ENCODE peak calls at places on chromosome 9, in nine cellular contexts. F is A673, I is HepG2, L is testis, E is uterus, S is PC-9, T is aorta, Y is adrenal gland, B is upper lobe of right lung. K is an unnamed sample.
A peak's percentile ranks its signal among the peaks of the same experiment; 100 is the strongest.

GRCh38 chr9:4303002-4303401 is 3.1 kb upstream of the GLIS3 start:
- DNase-seq in F (peak; percentile 12), I (no peak), L (no peak), E (no peak), S (no peak), T (no peak), Y (no peak), B (no peak), K (no peak)

GRCh38 chr9:93287189-93287552 is 103.2 kb downstream of the WNK2 start:
- DNase-seq in F (no peak), I (no peak), L (no peak), E (no peak), S (no peak), T (no peak), Y (no peak), B (no peak), K (no peak)

GRCh38 chr9:113446323-113446740 is 17.2 kb upstream of the RGS3 start:
- DNase-seq in F (peak; percentile 65), I (peak; percentile 47), L (peak; percentile 41), E (no peak), S (no peak), T (no peak), Y (peak; percentile 10), B (no peak), K (no peak)

GRCh38 chr9:36862206-36863145 is 171.6 kb downstream of the PAX5 start:
- DNase-seq in F (peak; percentile 58), I (peak; percentile 46), L (peak; percentile 65), E (no peak), S (peak; percentile 33), T (peak; percentile 73), Y (peak; percentile 36), B (no peak), K (no peak)

GRCh38 chr9:95313010-95313498 is 4.5 kb downstream of the FANCC start:
- DNase-seq in F (peak; percentile 87), I (peak; percentile 75), L (peak; percentile 78), E (peak; percentile 18), S (peak; percentile 81), T (peak; percentile 84), Y (peak; percentile 62), B (peak; percentile 89), K (peak; percentile 65)

GRCh38 chr9:76216161-76216649 is 178.0 kb downstream of the RFK start:
- DNase-seq in F (no peak), I (no peak), L (no peak), E (no peak), S (no peak), T (no peak), Y (no peak), B (no peak), K (no peak)

GRCh38 chr9:8564960-8565359 is 765.4 kb upstream of the DMAC1 start:
- DNase-seq in F (no peak), I (no peak), L (no peak), E (no peak), S (no peak), T (no peak), Y (no peak), B (no peak), K (no peak)

GRCh38 chr9:130467371-130467770 is 22.6 kb downstream of the ASS1 start:
- DNase-seq in F (no peak), I (no peak), L (no peak), E (no peak), S (no peak), T (no peak), Y (no peak), B (no peak), K (no peak)

GRCh38 chr9:84694248-84694647 is 24.7 kb downstream of the NTRK2 start:
- DNase-seq in F (no peak), I (no peak), L (no peak), E (no peak), S (no peak), T (no peak), Y (no peak), B (no peak), K (no peak)

GRCh38 chr9:132717326-132717945 is 47.2 kb downstream of the GTF3C4 start:
- DNase-seq in F (no peak), I (no peak), L (no peak), E (no peak), S (no peak), T (no peak), Y (no peak), B (peak; percentile 41), K (no peak)

GRCh38 chr9:3467593-3468219 is 58.1 kb downstream of the RFX3 start:
- DNase-seq in F (peak; percentile 81), I (peak; percentile 63), L (peak; percentile 84), E (no peak), S (peak; percentile 19), T (no peak), Y (peak; percentile 72), B (no peak), K (peak; percentile 54)

GRCh38 chr9:20119566-20119965 is 330.7 kb upstream of the SLC24A2 start:
- DNase-seq in F (no peak), I (no peak), L (no peak), E (no peak), S (no peak), T (no peak), Y (no peak), B (no peak), K (no peak)

GRCh38 chr9:71268871-71269640 is 147.6 kb upstream of the TRPM3 start:
- DNase-seq in F (no peak), I (no peak), L (no peak), E (no peak), S (no peak), T (no peak), Y (no peak), B (no peak), K (no peak)

GRCh38 chr9:33025572-33026347 is 687 bp downstream of the DNAJA1 start:
- DNase-seq in F (peak; percentile 61), I (peak; percentile 73), L (peak; percentile 78), E (peak; percentile 57), S (peak; percentile 50), T (peak; percentile 84), Y (peak; percentile 73), B (peak; percentile 80), K (peak; percentile 73)

GRCh38 chr9:81868145-81868544 is 60.1 kb upstream of the SPATA31D4 start:
- DNase-seq in F (no peak), I (no peak), L (no peak), E (no peak), S (no peak), T (no peak), Y (no peak), B (no peak), K (no peak)

GRCh38 chr9:136438548-136438908 is 1.1 kb downstream of the INPP5E start:
- DNase-seq in F (no peak), I (no peak), L (peak; percentile 25), E (no peak), S (no peak), T (no peak), Y (no peak), B (no peak), K (no peak)

GRCh38 chr9:120770923-120771322 is 22.3 kb downstream of the FBXW2 start:
- DNase-seq in F (no peak), I (no peak), L (no peak), E (no peak), S (no peak), T (no peak), Y (no peak), B (no peak), K (no peak)

GRCh38 chr9:77402286-77402685 is 225.0 kb downstream of the VPS13A start:
- DNase-seq in F (no peak), I (no peak), L (no peak), E (no peak), S (no peak), T (no peak), Y (no peak), B (no peak), K (no peak)
- H3K4me3 ChIP-seq in F (no peak overlapping the region), I (no peak overlapping the region), L (no peak overlapping the region), E (no peak overlapping the region), S (no peak overlapping the region), T (no peak overlapping the region), Y (no peak overlapping the region), B (no peak overlapping the region), K (no peak overlapping the region)

GRCh38 chr9:91188719-91189590 is 172.8 kb downstream of the AUH start:
- DNase-seq in F (no peak), I (no peak), L (no peak), E (no peak), S (no peak), T (no peak), Y (no peak), B (no peak), K (no peak)
- H3K9me3 ChIP-seq in F (no peaks in the 10 kb centered on the region), I (no peaks in the 10 kb centered on the region), L (no peaks in the 10 kb centered on the region), E (no peaks in the 10 kb centered on the region), S (peaks cover 6% of the 10 kb centered on the region), T (no peaks in the 10 kb centered on the region), Y (no peaks in the 10 kb centered on the region), B (no peaks in the 10 kb centered on the region), K (peaks cover 3% of the 10 kb centered on the region)

GRCh38 chr9:13744233-13744954 is 464.9 kb upstream of the MPDZ start:
- DNase-seq in F (no peak), I (no peak), L (no peak), E (no peak), S (no peak), T (no peak), Y (no peak), B (no peak), K (no peak)
- H3K36me3 ChIP-seq in F (no peaks in the 10 kb centered on the region), I (no peaks in the 10 kb centered on the region), L (no peaks in the 10 kb centered on the region), E (no peaks in the 10 kb centered on the region), S (no peaks in the 10 kb centered on the region), T (no peaks in the 10 kb centered on the region), Y (no peaks in the 10 kb centered on the region), B (no peaks in the 10 kb centered on the region), K (no peaks in the 10 kb centered on the region)

GRCh38 chr9:68897557-68898145 is 116.3 kb downstream of the PRKACG start:
- DNase-seq in F (no peak), I (no peak), L (no peak), E (no peak), S (no peak), T (no peak), Y (no peak), B (no peak), K (no peak)

GRCh38 chr9:68894502-68894901 is 119.4 kb downstream of the PRKACG start:
- DNase-seq in F (no peak), I (no peak), L (no peak), E (no peak), S (no peak), T (no peak), Y (peak; percentile 29), B (no peak), K (no peak)

GRCh38 chr9:68895741-68896478 is 118.0 kb downstream of the PRKACG start:
- DNase-seq in F (no peak), I (no peak), L (no peak), E (no peak), S (no peak), T (no peak), Y (no peak), B (no peak), K (no peak)

GRCh38 chr9:68896495-68896894 is 117.4 kb downstream of the PRKACG start:
- DNase-seq in F (no peak), I (no peak), L (no peak), E (no peak), S (no peak), T (no peak), Y (no peak), B (no peak), K (no peak)

DNA sequence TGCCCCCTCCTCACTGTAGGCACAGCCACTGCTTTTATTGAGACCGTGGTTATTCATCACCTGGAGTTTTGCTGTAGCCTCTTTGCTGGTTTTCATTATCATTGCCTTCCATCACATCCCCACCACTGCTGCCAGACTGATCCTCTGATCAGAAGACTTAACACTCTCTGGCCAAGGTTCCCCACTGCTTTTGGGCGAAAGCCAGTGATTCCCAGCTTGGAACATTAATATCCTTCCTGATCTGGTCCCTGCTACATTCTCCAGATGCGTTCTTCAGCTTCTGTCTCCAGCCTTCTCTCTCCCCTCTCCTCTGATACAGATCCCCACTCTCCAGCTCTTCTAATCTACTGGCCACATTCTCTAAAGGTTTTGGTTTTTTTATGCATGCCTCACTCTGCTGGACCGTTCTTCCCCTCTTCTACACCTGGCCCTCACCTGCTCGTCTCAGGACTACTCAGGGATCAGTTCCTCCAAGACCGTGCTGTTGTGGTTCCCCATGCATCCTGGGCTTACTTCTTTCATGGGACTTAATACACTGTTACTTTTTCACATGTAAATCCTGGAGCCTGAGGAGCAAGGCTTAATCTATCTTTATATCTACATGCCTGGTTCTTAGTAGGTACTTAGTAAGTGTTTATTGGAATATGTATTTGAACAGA is 115.0 kb downstream of the PRKACG start:
- DNase-seq in F (no peak), I (no peak), L (no peak), E (no peak), S (no peak), T (no peak), Y (no peak), B (no peak), K (no peak)
- H3K4me3 ChIP-seq in F (no peak overlapping the region), I (no peak overlapping the region), L (no peak overlapping the region), E (no peak overlapping the region), S (no peak overlapping the region), T (no peak overlapping the region), Y (no peak overlapping the region), B (no peak overlapping the region), K (no peak overlapping the region)